ENCODE peak calls at places on chromosomes 13 and 19, in nine cellular contexts. J, Z, H, I, W, Y, Q, B and L are unnamed samples.

GRCh38 chr13:75440100-75440499 is 41.9 kb downstream of the TBC1D4 start:
- DNase-seq in Q (no peak), J (no peak), W (no peak), I (no peak), H (no peak), B (no peak), Y (no peak), Z (no peak), L (no peak)

GRCh38 chr19:39365531-39365930 is 23.3 kb downstream of the SAMD4B start:
- DNase-seq in Y (no peak), H (no peak), I (no peak), Z (no peak), B (no peak), W (no peak), Q (no peak), J (no peak), L (no peak)

GRCh38 chr19:31883299-31883990 is 462.0 kb upstream of the ZNF507 start:
- DNase-seq in H (no peak), Z (no peak), B (no peak), Q (no peak), J (peak; percentile 28), Y (no peak), I (no peak), W (no peak), L (no peak)

GRCh38 chr13:26881154-26881553 is 120.6 kb upstream of the GPR12 start:
- DNase-seq in J (no peak), Q (no peak), B (no peak), H (no peak), Z (no peak), I (no peak), Y (peak; percentile 44), W (no peak), L (no peak)

GRCh38 chr13:43805681-43806128 is 18.9 kb upstream of the ENOX1 start:
- DNase-seq in Y (peak; percentile 20), Z (no peak), B (no peak), H (no peak), J (no peak), I (no peak), W (no peak), Q (no peak), L (no peak)

GRCh38 chr13:24254151-24254810 is 55.1 kb upstream of the C1QTNF9 start:
- DNase-seq in I (peak; percentile 78), J (no peak), W (no peak), Y (no peak), H (no peak), Z (no peak), B (no peak), Q (no peak), L (no peak)

GRCh38 chr19:33395561-33396550 is 22.3 kb downstream of the CEBPG start:
- DNase-seq in J (peak; percentile 73), Q (no peak), W (peak; percentile 76), Z (peak; percentile 75), I (peak; percentile 82), B (peak; percentile 46), H (no peak), Y (peak; percentile 49), L (no peak)

GRCh38 chr19:32812036-32812435 is 57.5 kb downstream of the SLC7A9 start:
- DNase-seq in B (no peak), Z (no peak), H (no peak), I (peak; percentile 34), Y (no peak), Q (no peak), W (no peak), J (no peak), L (no peak)

GRCh38 chr13:37741536-37741935 is 128.0 kb downstream of the TRPC4 start:
- DNase-seq in Q (no peak), W (no peak), Y (no peak), I (no peak), B (no peak), H (no peak), Z (no peak), J (no peak), L (no peak)

GRCh38 chr19:49333426-49334288 is 1.5 kb upstream of the CD37 start:
- DNase-seq in Z (no peak), W (peak; percentile 90), Y (no peak), B (peak; percentile 20), J (peak; percentile 79), H (peak; percentile 27), Q (peak; percentile 98), I (peak; percentile 69), L (no peak)

GRCh38 chr13:99314640-99315176 is 7.5 kb upstream of the GPR183 start:
- DNase-seq in W (no peak), B (no peak), H (no peak), I (no peak), Y (peak; percentile 76), Q (no peak), J (no peak), Z (no peak), L (no peak)

GRCh38 chr13:112073245-112074138 is 6.5 kb downstream of the SOX1 start:
- DNase-seq in H (peak; percentile 83), J (peak; percentile 68), Z (no peak), Q (no peak), Y (no peak), W (peak; percentile 71), I (no peak), B (no peak), L (no peak)

GRCh38 chr19:7263066-7263465 is 31.1 kb downstream of the INSR start:
- DNase-seq in B (no peak), H (no peak), Y (no peak), J (no peak), I (no peak), Z (no peak), W (no peak), Q (no peak), L (no peak)

GRCh38 chr13:80814541-80814940 is 473.6 kb upstream of the SPRY2 start:
- DNase-seq in Q (no peak), J (no peak), Y (peak; percentile 37), I (no peak), Z (no peak), H (no peak), B (no peak), W (no peak), L (no peak)

GRCh38 chr13:95099541-95099940 is 201.7 kb downstream of the ABCC4 start:
- DNase-seq in Y (peak; percentile 81), Z (no peak), B (no peak), W (no peak), Q (no peak), J (no peak), I (no peak), H (no peak), L (no peak)

GRCh38 chr13:85317781-85318180 is 481.4 kb downstream of the SLITRK6 start:
- DNase-seq in B (no peak), W (no peak), Z (no peak), J (no peak), Y (no peak), Q (no peak), I (no peak), H (no peak), L (no peak)

GRCh38 chr13:113495494-113496251 is 5.2 kb upstream of the DCUN1D2 start:
- DNase-seq in I (no peak), Q (no peak), Z (no peak), J (peak; percentile 50), B (no peak), W (peak; percentile 68), Y (peak; percentile 48), H (peak; percentile 65), L (no peak)
- H3K27ac ChIP-seq in I (no peak overlapping the region), Q (no peak overlapping the region), Z (peak overlapping the region; percentile 12), J (no peak overlapping the region), B (no peak overlapping the region), W (no peak overlapping the region), Y (no peak overlapping the region), H (no peak overlapping the region), L (no peak overlapping the region)

GRCh38 chr19:13476071-13476470 is 30.2 kb downstream of the CACNA1A start:
- DNase-seq in J (no peak), H (no peak), I (no peak), Q (no peak), B (no peak), Z (no peak), Y (no peak), W (no peak), L (no peak)
- H3K27ac ChIP-seq in J (no peak overlapping the region), H (no peak overlapping the region), I (no peak overlapping the region), Q (no peak overlapping the region), B (no peak overlapping the region), Z (no peak overlapping the region), Y (no peak overlapping the region), W (no peak overlapping the region), L (no peak overlapping the region)

DNA sequence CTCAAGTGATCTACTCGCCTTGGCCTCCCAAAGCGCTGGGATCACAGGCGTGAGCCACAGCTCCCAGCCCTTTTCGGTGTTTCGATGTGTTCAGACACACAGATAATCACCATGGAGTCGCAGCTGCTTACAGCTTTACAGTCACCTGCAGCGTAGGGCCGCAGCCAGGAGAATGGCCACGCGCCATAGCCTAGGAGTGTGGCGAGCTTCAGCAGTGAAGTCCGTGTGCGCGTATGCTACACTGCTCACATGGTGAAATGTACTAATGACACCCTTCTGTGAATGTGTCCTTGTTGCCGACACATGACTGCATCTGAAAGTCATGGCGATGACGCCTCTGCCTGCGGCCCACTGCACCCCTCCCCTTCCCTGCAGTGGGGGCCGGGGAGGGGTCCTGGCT is 23.6 kb downstream of the AP3D1 start:
- DNase-seq in J (peak; percentile 49), B (no peak), I (no peak), Z (no peak), Q (no peak), H (no peak), W (no peak), Y (no peak), L (no peak)
- H3K27ac ChIP-seq in J (no peak overlapping the region), B (no peak overlapping the region), I (no peak overlapping the region), Z (no peak overlapping the region), Q (no peak overlapping the region), H (no peak overlapping the region), W (no peak overlapping the region), Y (no peak overlapping the region), L (peak overlapping the region; percentile 83)

DNA sequence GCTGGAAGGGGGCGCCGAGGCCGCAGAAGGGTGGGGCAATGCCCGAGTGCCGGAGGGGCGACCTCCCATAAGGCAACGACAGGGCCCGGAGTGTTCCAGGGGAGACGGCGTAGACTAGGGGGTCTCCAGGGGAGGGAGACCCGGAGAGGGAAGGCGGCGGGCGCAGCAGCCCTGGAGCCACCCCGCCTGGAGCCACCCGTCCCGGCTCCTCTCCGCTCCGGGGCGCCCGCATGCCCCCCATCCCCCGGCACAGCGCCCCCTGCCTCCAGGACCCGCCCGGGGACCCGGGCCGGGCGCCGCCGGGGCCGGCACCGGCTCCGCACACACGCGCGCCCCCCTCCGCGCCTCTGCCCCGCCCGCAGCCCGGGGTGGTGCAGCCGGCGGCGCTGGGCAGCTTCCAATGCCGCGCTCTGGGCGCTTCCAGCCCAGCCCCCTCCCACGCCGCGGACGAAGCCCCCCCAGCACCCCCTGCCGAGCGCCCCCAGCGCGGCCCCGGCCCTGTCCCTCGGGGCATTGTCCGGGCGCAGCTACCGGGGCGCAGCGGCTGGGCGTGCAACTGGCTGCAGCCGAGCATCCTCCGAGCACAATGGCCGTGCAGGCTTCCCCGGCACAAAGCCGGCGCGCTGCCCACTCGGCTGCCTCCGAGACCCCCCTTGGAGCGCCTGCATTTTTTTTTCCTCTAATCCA is 519 bp downstream of the PTPRS start:
- DNase-seq in Z (no peak), J (peak; percentile 85), W (peak; percentile 59), Q (peak; percentile 51), H (no peak), B (no peak), Y (no peak), I (no peak), L (no peak)
- H3K27ac ChIP-seq in Z (no peak overlapping the region), J (no peak overlapping the region), W (no peak overlapping the region), Q (peak overlapping the region; percentile 37), H (no peak overlapping the region), B (peak overlapping the region; percentile 82), Y (no peak overlapping the region), I (no peak overlapping the region), L (no peak overlapping the region)

GRCh38 chr19:342128-342455 is 2.5 kb downstream of the MIER2 start:
- DNase-seq in H (no peak), W (peak; percentile 63), I (no peak), Q (no peak), Z (no peak), B (no peak), Y (no peak), J (no peak), L (no peak)
- H3K27ac ChIP-seq in H (no peak overlapping the region), W (peak overlapping the region; percentile 80), I (peak overlapping the region; percentile 80), Q (no peak overlapping the region), Z (no peak overlapping the region), B (no peak overlapping the region), Y (peak overlapping the region; percentile 39), J (peak overlapping the region; percentile 83), L (no peak overlapping the region)